ENCODE peak calls at places on chromosomes 12 and 14, in ten cellular contexts. M, Q, W, N, G, K, D, Y, U and L are unnamed samples.

GRCh38 chr14:94380225-94381148 is 7.9 kb downstream of the SERPINA1 start:
- DNase-seq in M (no peak), Q (no peak), W (no peak), N (no peak), G (no peak), K (no peak), D (no peak), Y (no peak), U (no peak), L (no peak)

GRCh38 chr12:86959766-86960458 is 703.7 kb upstream of the MGAT4C start:
- DNase-seq in M (no peak), Q (no peak), W (no peak), N (no peak), G (no peak), K (no peak), D (no peak), Y (no peak), U (no peak), L (no peak)

GRCh38 chr12:109714913-109715244 is 1.3 kb downstream of the FAM222A start:
- DNase-seq in M (no peak), Q (no peak), W (no peak), N (no peak), G (no peak), K (no peak), D (no peak), Y (no peak), U (no peak), L (no peak)

GRCh38 chr12:26633591-26634210 is 199.3 kb downstream of the ITPR2 start:
- DNase-seq in M (no peak), Q (peak; percentile 47), W (no peak), N (no peak), G (no peak), K (no peak), D (no peak), Y (no peak), U (no peak), L (no peak)

GRCh38 chr14:68779761-68780323 is 13.0 kb downstream of the ZFP36L1 start:
- DNase-seq in M (peak; percentile 77), Q (peak; percentile 96), W (peak; percentile 94), N (peak; percentile 49), G (no peak), K (no peak), D (peak; percentile 66), Y (peak; percentile 55), U (no peak), L (no peak)

GRCh38 chr12:96986883-96987523 is 79.9 kb downstream of the NEDD1 start:
- DNase-seq in M (no peak), Q (peak; percentile 27), W (peak; percentile 27), N (no peak), G (no peak), K (no peak), D (no peak), Y (peak; percentile 53), U (no peak), L (no peak)

GRCh38 chr12:51546102-51546501 is 44.9 kb upstream of the SCN8A start:
- DNase-seq in M (no peak), Q (no peak), W (no peak), N (no peak), G (no peak), K (no peak), D (no peak), Y (no peak), U (no peak), L (no peak)

GRCh38 chr14:80074905-80075304 is 136.4 kb downstream of the DIO2 start:
- DNase-seq in M (no peak), Q (no peak), W (no peak), N (no peak), G (no peak), K (no peak), D (no peak), Y (no peak), U (no peak), L (no peak)

GRCh38 chr14:100523131-100523530 is 64.1 kb downstream of the BEGAIN start:
- DNase-seq in M (no peak), Q (no peak), W (no peak), N (no peak), G (no peak), K (peak; percentile 28), D (no peak), Y (no peak), U (no peak), L (no peak)

GRCh38 chr12:29447285-29447975 is 50.1 kb downstream of the OVCH1 start:
- DNase-seq in M (no peak), Q (no peak), W (no peak), N (no peak), G (no peak), K (no peak), D (no peak), Y (no peak), U (no peak), L (no peak)

GRCh38 chr12:62291888-62292760 is 31.9 kb downstream of the USP15 start:
- DNase-seq in M (no peak), Q (peak; percentile 9), W (no peak), N (no peak), G (no peak), K (no peak), D (no peak), Y (no peak), U (no peak), L (no peak)

GRCh38 chr12:57519758-57520007 is 631 bp downstream of the DDIT3 start:
- DNase-seq in M (no peak), Q (no peak), W (no peak), N (peak; percentile 52), G (no peak), K (no peak), D (no peak), Y (no peak), U (no peak), L (no peak)

GRCh38 chr14:53501361-53502320 is 348.5 kb upstream of the DDHD1 start:
- DNase-seq in M (no peak), Q (no peak), W (no peak), N (no peak), G (no peak), K (no peak), D (no peak), Y (no peak), U (no peak), L (no peak)

GRCh38 chr12:88643685-88644084 is 63.4 kb upstream of the KITLG start:
- DNase-seq in M (no peak), Q (no peak), W (no peak), N (no peak), G (no peak), K (no peak), D (no peak), Y (no peak), U (no peak), L (no peak)

GRCh38 chr14:67725171-67725570 is 23.5 kb downstream of the RDH12 start:
- DNase-seq in M (no peak), Q (no peak), W (no peak), N (no peak), G (no peak), K (no peak), D (no peak), Y (no peak), U (no peak), L (no peak)
- TF ChIP-seq POLR2A in M (no peak), Q (no peak), W (no peak), N (no peak), G (no peak), K (no peak), D (no peak), Y (no peak), U (no peak), L (no peak)

GRCh38 chr12:34163443-34163842 is 141.1 kb downstream of the ALG10 start:
- DNase-seq in M (no peak), Q (no peak), W (no peak), N (no peak), G (no peak), K (no peak), D (no peak), Y (no peak), U (no peak), L (peak; percentile 40)
- H3K9me3 ChIP-seq in M (no peaks in the 10 kb centered on the region), Q (no peaks in the 10 kb centered on the region), W (no peaks in the 10 kb centered on the region), N (no peaks in the 10 kb centered on the region), G (peaks cover 58% of the 10 kb centered on the region), K (no peaks in the 10 kb centered on the region), D (no peaks in the 10 kb centered on the region), Y (peaks cover 2% of the 10 kb centered on the region), U (no peaks in the 10 kb centered on the region), L (no peaks in the 10 kb centered on the region)

GRCh38 chr12:75984577-75985182 is 46.9 kb downstream of the PHLDA1 start:
- DNase-seq in M (no peak), Q (no peak), W (no peak), N (no peak), G (no peak), K (no peak), D (no peak), Y (no peak), U (no peak), L (no peak)
- H3K4me1 ChIP-seq in M (no peaks in the 10 kb centered on the region), Q (peaks cover 75% of the 10 kb centered on the region), W (peaks cover 58% of the 10 kb centered on the region), N (no peaks in the 10 kb centered on the region), G (no peaks in the 10 kb centered on the region), K (peaks cover 31% of the 10 kb centered on the region), D (no peaks in the 10 kb centered on the region), Y (peaks cover 19% of the 10 kb centered on the region), U (peaks cover 4% of the 10 kb centered on the region), L (peaks cover 75% of the 10 kb centered on the region)

DNA sequence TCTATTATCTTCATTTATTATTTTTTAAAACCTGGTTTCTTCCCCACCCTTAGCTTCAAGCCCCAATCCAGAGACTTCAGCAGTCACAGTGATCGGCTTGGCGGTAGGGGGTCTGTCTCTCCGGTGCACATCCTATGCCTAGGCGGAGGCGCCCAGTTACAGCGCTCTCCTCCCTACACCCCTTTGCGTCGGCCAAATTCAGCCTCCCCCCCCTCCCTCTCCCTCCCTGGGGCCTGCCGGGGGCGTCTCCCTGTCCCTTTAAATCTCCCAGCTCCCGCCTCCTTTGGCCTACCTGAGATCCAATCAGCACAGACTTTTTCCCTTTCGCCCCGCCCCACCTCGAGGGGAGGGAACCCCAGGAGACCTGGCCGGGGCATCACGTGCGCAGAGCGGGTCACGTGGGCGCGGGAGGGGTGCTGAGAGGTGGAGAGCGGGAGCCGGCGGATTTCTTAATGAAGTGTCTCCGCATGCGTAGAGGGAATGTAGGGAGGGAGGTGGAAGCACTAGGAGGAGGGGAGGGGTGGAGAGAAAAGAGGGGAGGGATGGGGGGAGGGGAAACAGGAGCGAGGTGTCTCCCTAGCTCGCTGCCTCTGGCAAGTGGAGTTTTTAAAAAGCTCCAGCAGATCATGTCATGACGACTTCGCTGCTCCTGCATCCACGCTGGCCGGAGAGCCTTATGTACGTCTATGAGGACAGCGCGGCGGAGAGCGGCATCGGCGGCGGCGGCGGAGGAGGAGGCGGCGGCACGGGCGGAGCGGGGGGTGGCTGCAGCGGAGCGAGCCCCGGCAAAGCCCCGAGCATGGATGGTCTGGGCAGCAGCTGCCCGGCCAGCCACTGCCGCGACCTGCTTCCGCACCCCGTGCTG is at the start of gene HOXC13:
- DNase-seq in M (no peak), Q (peak; percentile 33), W (peak; percentile 95), N (peak; percentile 62), G (peak; percentile 97), K (no peak), D (no peak), Y (no peak), U (no peak), L (peak; percentile 89)
- TF ChIP-seq POLR2A in M (no peak), Q (no peak), W (no peak), N (no peak), G (no peak), K (no peak), D (no peak), Y (no peak), U (no peak), L (no peak)